ENCODE peak calls at places on chromosome 7, in five cellular contexts. One of them, this sample, is unnamed.
A peak's percentile ranks its signal among the peaks of the same experiment; 100 is the strongest.

GRCh38 chr7:29915481-29916215 is 74.0 kb downstream of the SCRN1 start:
- DNase-seq in RPMI7951: no peak
- DNase-seq in AG08396: no peak
- DNase-seq in Caki2: no peak
- DNase-seq in transverse colon: no peak
- DNase-seq in this sample: no peak

GRCh38 chr7:112031689-112032088 is 174.5 kb downstream of the DOCK4 start:
- DNase-seq in RPMI7951: no peak
- DNase-seq in AG08396: no peak
- DNase-seq in Caki2: no peak
- DNase-seq in transverse colon: no peak
- DNase-seq in this sample: no peak

GRCh38 chr7:151671514-151671913 is 151.8 kb upstream of the RHEB start:
- DNase-seq in RPMI7951: no peak
- DNase-seq in AG08396: no peak
- DNase-seq in Caki2: no peak
- DNase-seq in transverse colon: no peak
- DNase-seq in this sample: no peak

GRCh38 chr7:148953676-148954075 is 69.6 kb upstream of the EZH2 start:
- DNase-seq in RPMI7951: no peak
- DNase-seq in AG08396: no peak
- DNase-seq in Caki2: no peak
- DNase-seq in transverse colon: no peak
- DNase-seq in this sample: no peak

GRCh38 chr7:146150153-146150552 is 33.6 kb downstream of the CNTNAP2 start:
- DNase-seq in RPMI7951: no peak
- DNase-seq in AG08396: no peak
- DNase-seq in Caki2: no peak
- DNase-seq in transverse colon: no peak
- DNase-seq in this sample: no peak

GRCh38 chr7:109864263-109864662 is 1226.7 kb upstream of the LRRN3 start:
- DNase-seq in RPMI7951: no peak
- DNase-seq in AG08396: no peak
- DNase-seq in Caki2: no peak
- DNase-seq in transverse colon: no peak
- DNase-seq in this sample: no peak

GRCh38 chr7:127927339-127927679 is 103.9 kb downstream of the LRRC4 start:
- DNase-seq in RPMI7951: peak; percentile 15
- DNase-seq in AG08396: no peak
- DNase-seq in Caki2: no peak
- DNase-seq in transverse colon: no peak
- DNase-seq in this sample: no peak

GRCh38 chr7:103573479-103574058 is 127.6 kb upstream of the SLC26A5 start:
- DNase-seq in RPMI7951: peak; percentile 22
- DNase-seq in AG08396: no peak
- DNase-seq in Caki2: peak; percentile 40
- DNase-seq in transverse colon: no peak
- DNase-seq in this sample: peak; percentile 25

GRCh38 chr7:17333227-17333626 is 34.8 kb downstream of the AHR start:
- DNase-seq in RPMI7951: no peak
- DNase-seq in AG08396: no peak
- DNase-seq in Caki2: no peak
- DNase-seq in transverse colon: no peak
- DNase-seq in this sample: no peak

GRCh38 chr7:121204537-121204936 is 124.3 kb upstream of the WNT16 start:
- DNase-seq in RPMI7951: peak; percentile 78
- DNase-seq in AG08396: no peak
- DNase-seq in Caki2: no peak
- DNase-seq in transverse colon: no peak
- DNase-seq in this sample: peak; percentile 22

GRCh38 chr7:94149776-94150545 is 145.8 kb upstream of the BET1 start:
- DNase-seq in RPMI7951: peak; percentile 42
- DNase-seq in AG08396: no peak
- DNase-seq in Caki2: no peak
- DNase-seq in transverse colon: no peak
- DNase-seq in this sample: no peak

GRCh38 chr7:132575336-132575986 is 809 bp downstream of the PLXNA4 start:
- DNase-seq in RPMI7951: peak; percentile 61
- DNase-seq in AG08396: peak; percentile 84
- DNase-seq in Caki2: no peak
- DNase-seq in transverse colon: peak; percentile 25
- DNase-seq in this sample: peak; percentile 61

GRCh38 chr7:11170160-11170559 is 196.5 kb downstream of the PHF14 start:
- DNase-seq in RPMI7951: no peak
- DNase-seq in AG08396: no peak
- DNase-seq in Caki2: no peak
- DNase-seq in transverse colon: no peak
- DNase-seq in this sample: no peak

GRCh38 chr7:107286751-107287621 is 118.2 kb downstream of the HBP1 start:
- DNase-seq in RPMI7951: no peak
- DNase-seq in AG08396: no peak
- DNase-seq in Caki2: no peak
- DNase-seq in transverse colon: no peak
- DNase-seq in this sample: no peak

This sample was measured in hepatocyte.